ENCODE peak calls at places on chromosomes 13 and 19, in four cellular contexts. L, P, E and X are unnamed samples.

GRCh38 chr19:8373867-8374813 is 10.2 kb downstream of the ANGPTL4 start:
- DNase-seq in E (no peak), P (no peak), L (no peak), X (no peak)

GRCh38 chr19:48501446-48501960 is 10.1 kb downstream of the LMTK3 start:
- DNase-seq in E (no peak), P (no peak), L (peak; percentile 89), X (peak; percentile 86)

GRCh38 chr19:46787331-46788100 is 878 bp downstream of the SLC1A5 start:
- DNase-seq in E (peak; percentile 57), L (peak; percentile 58), P (peak; percentile 56), X (peak; percentile 92)

GRCh38 chr13:97456047-97456446 is 22.1 kb downstream of the RAP2A start:
- DNase-seq in E (no peak), P (no peak), L (no peak), X (no peak)

GRCh38 chr19:17680235-17680722 is 7.9 kb downstream of the UNC13A start:
- DNase-seq in L (peak; percentile 37), E (peak; percentile 79), P (peak; percentile 86), X (peak; percentile 70)

GRCh38 chr13:30892966-30893365 is 13.1 kb upstream of the MEDAG start:
- DNase-seq in L (no peak), E (peak; percentile 57), P (no peak), X (no peak)

GRCh38 chr19:10478476-10478875 is 24.7 kb downstream of the KEAP1 start:
- DNase-seq in L (no peak), E (no peak), P (no peak), X (no peak)

GRCh38 chr13:26459276-26460131 is 98.0 kb upstream of the WASF3 start:
- DNase-seq in E (peak; percentile 67), L (peak; percentile 15), P (peak; percentile 66), X (no peak)

GRCh38 chr19:47698631-47699359 is 14.4 kb upstream of the EHD2 start:
- DNase-seq in E (no peak), L (no peak), P (no peak), X (peak; percentile 80)

GRCh38 chr13:21625366-21625765 is 21.4 kb upstream of the MICU2 start:
- DNase-seq in P (no peak), L (no peak), E (no peak), X (no peak)
- TF ChIP-seq CTCF in P (peak; percentile 4), L (peak; percentile 63), E (peak; percentile 25), X (no peak)

DNA sequence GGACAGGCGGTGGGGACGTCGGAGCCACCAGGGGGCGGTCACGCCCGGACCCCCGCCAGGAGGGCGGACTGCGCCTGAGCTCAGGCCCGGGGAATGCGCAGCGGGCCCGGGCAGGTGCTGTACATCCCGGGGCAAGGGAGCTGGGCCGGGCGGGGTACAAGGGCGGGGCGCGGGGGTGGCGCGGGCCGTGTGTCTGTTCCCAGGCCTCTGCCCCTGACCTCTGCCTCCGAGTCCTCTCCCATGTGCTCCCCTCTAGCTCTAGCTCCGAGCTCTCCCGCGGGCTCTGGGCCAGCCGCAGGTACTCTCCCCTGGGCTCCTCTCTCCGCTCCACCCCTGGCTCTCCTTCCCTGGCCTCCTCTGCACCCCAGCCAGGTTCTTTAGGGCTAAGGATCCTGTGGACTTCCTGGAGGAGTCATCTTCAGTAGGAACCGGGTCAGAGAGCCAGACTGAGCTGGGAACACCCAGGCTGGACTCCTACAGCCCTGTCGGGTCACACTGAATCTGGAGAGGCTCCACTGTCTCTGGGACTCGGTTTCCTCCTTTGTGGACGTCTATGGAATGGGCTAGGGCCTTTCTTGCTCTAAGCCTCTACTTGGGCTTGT is 2.3 kb downstream of the PPP1R13L start:
- DNase-seq in E (peak; percentile 63), P (peak; percentile 55), L (no peak), X (peak; percentile 91)
- H3K27ac ChIP-seq in E (peak overlapping the region; percentile 96), P (peak overlapping the region; percentile 95), L (no peak overlapping the region), X (peak overlapping the region; percentile 57)

GRCh38 chr13:99028890-99029289 is 51.0 kb upstream of the DOCK9 start:
- DNase-seq in E (no peak), P (no peak), L (no peak), X (no peak)
- TF ChIP-seq CTCF in E (no peak), P (no peak), L (peak; percentile 35), X (no peak)

GRCh38 chr13:99471231-99472202 is 29.8 kb upstream of the TM9SF2 start:
- DNase-seq in P (no peak), E (no peak), L (no peak), X (no peak)
- H3K27ac ChIP-seq in P (no peak overlapping the region), E (no peak overlapping the region), L (no peak overlapping the region), X (no peak overlapping the region)

GRCh38 chr13:20489185-20489820 is 36.4 kb downstream of the CRYL1 start:
- DNase-seq in E (no peak), P (no peak), L (peak; percentile 61), X (no peak)
- TF ChIP-seq CTCF in E (peak; percentile 46), P (no peak), L (peak; percentile 90), X (no peak)

GRCh38 chr13:44713793-44714469 is 137.8 kb upstream of the TSC22D1 start:
- DNase-seq in L (peak; percentile 79), E (no peak), P (no peak), X (no peak)
- H3K27ac ChIP-seq in L (peak overlapping the region; percentile 94), E (peak overlapping the region; percentile 10), P (no peak overlapping the region), X (no peak overlapping the region)

GRCh38 chr13:58907347-58907746 is 1256.4 kb downstream of the DIAPH3 start:
- DNase-seq in P (no peak), E (no peak), L (no peak), X (no peak)
- TF ChIP-seq CTCF in P (no peak), E (no peak), L (no peak), X (no peak)

GRCh38 chr13:110399801-110400200 is 92.7 kb downstream of the COL4A2 start:
- DNase-seq in E (no peak), L (no peak), P (no peak), X (no peak)
- H3K27ac ChIP-seq in E (peak overlapping the region; percentile 81), L (no peak overlapping the region), P (no peak overlapping the region), X (no peak overlapping the region)

GRCh38 chr13:92716749-92717148 is 509.9 kb upstream of the GPC6 start:
- DNase-seq in E (no peak), L (no peak), P (no peak), X (no peak)
- TF ChIP-seq CTCF in E (no peak), L (no peak), P (no peak), X (no peak)

GRCh38 chr19:30897553-30897952 is 451.7 kb downstream of the TSHZ3 start:
- DNase-seq in L (no peak), E (no peak), P (no peak), X (no peak)

GRCh38 chr19:30898353-30899103 is 450.7 kb downstream of the TSHZ3 start:
- DNase-seq in P (no peak), E (no peak), L (no peak), X (no peak)

GRCh38 chr19:30897034-30897433 is 452.2 kb downstream of the TSHZ3 start:
- DNase-seq in E (no peak), L (no peak), P (no peak), X (no peak)

GRCh38 chr19:30895946-30896345 is 453.3 kb downstream of the TSHZ3 start:
- DNase-seq in L (no peak), P (no peak), E (no peak), X (no peak)

GRCh38 chr19:30896551-30896950 is 452.7 kb downstream of the TSHZ3 start:
- DNase-seq in L (no peak), P (no peak), E (no peak), X (no peak)
- H3K27ac ChIP-seq in L (no peak overlapping the region), P (peak overlapping the region; percentile 27), E (no peak overlapping the region), X (no peak overlapping the region)